ENCODE peak calls at places on chromosomes 7 and 10, in five cellular contexts. E is H9, J is mesenchymal stem cell, S is trophoblast cell, L is H1. P is an unnamed sample.

GRCh38 chr7:116011584-116011983 is 19.0 kb downstream of the TFEC start:
- DNase-seq in S (no peak), L (no peak), E (no peak), J (no peak), P (no peak)

GRCh38 chr10:51171946-51172345 is 97.7 kb downstream of the PRKG1 start:
- DNase-seq in S (no peak), L (no peak), J (peak; percentile 22), E (no peak), P (no peak)

GRCh38 chr7:131538071-131538790 is 18.2 kb downstream of the PODXL start:
- DNase-seq in S (no peak), L (no peak), J (no peak), E (no peak), P (no peak)

GRCh38 chr7:147298611-147299043 is 1182.0 kb downstream of the CNTNAP2 start:
- DNase-seq in L (no peak), J (peak; percentile 1), E (no peak), S (no peak), P (no peak)

GRCh38 chr7:28483868-28484267 is 71.5 kb downstream of the CREB5 start:
- DNase-seq in J (no peak), E (no peak), S (no peak), L (no peak), P (no peak)

GRCh38 chr10:4662576-4663161 is 163.3 kb upstream of the AKR1E2 start:
- DNase-seq in J (peak; percentile 70), E (no peak), L (no peak), S (no peak), P (no peak)

GRCh38 chr7:116271980-116272886 is 61.9 kb downstream of the TES start:
- DNase-seq in L (no peak), E (no peak), J (peak; percentile 95), S (peak; percentile 45), P (no peak)

GRCh38 chr7:99399597-99399996 is 8.8 kb downstream of the PDAP1 start:
- DNase-seq in L (no peak), E (no peak), S (no peak), J (no peak), P (no peak)

GRCh38 chr7:101754432-101755159 is 62.8 kb upstream of the CUX1 start:
- DNase-seq in E (no peak), L (no peak), J (peak; percentile 24), S (no peak), P (no peak)

GRCh38 chr7:134174797-134175261 is 47.7 kb downstream of the LRGUK start:
- DNase-seq in S (peak; percentile 84), L (no peak), E (no peak), J (peak; percentile 85), P (no peak)

GRCh38 chr10:4183761-4184261 is 398.8 kb upstream of the KLF6 start:
- DNase-seq in S (no peak), J (peak; percentile 86), E (no peak), L (no peak), P (no peak)

GRCh38 chr7:128361463-128362441 is at the start of gene PRRT4:
- DNase-seq in J (peak; percentile 17), L (peak; percentile 73), S (no peak), E (no peak), P (no peak)

GRCh38 chr7:22295402-22296264 is 61.3 kb downstream of the RAPGEF5 start:
- DNase-seq in L (no peak), S (no peak), E (no peak), J (no peak), P (no peak)

GRCh38 chr7:48637382-48637781 is 287.0 kb upstream of the CDC14C start:
- DNase-seq in S (no peak), L (no peak), J (no peak), E (no peak), P (no peak)

GRCh38 chr7:70317356-70317755 is 719.1 kb downstream of the AUTS2 start:
- DNase-seq in E (no peak), S (no peak), L (no peak), J (peak; percentile 10), P (no peak)

GRCh38 chr7:83824214-83824613 is 175.3 kb upstream of the SEMA3E start:
- DNase-seq in L (no peak), J (no peak), E (no peak), S (no peak), P (no peak)

GRCh38 chr7:2403718-2404648 is 572 bp downstream of the CHST12 start:
- DNase-seq in S (no peak), L (no peak), J (peak; percentile 64), E (no peak), P (peak; percentile 43)

GRCh38 chr7:105187302-105188169 is 173.5 kb downstream of the KMT2E start:
- DNase-seq in E (no peak), L (no peak), J (peak; percentile 24), S (no peak), P (no peak)

GRCh38 chr10:132479603-132480221 is 57.9 kb upstream of the INPP5A start:
- DNase-seq in L (no peak), S (no peak), J (no peak), E (no peak), P (no peak)

GRCh38 chr10:49594594-49594993 is 15.5 kb upstream of the SLC18A3 start:
- DNase-seq in J (peak; percentile 72), S (peak; percentile 49), E (peak; percentile 66), L (peak; percentile 77), P (no peak)

GRCh38 chr7:81025360-81025759 is 106.5 kb upstream of the SEMA3C start:
- DNase-seq in E (no peak), L (no peak), J (no peak), S (no peak), P (no peak)

GRCh38 chr7:119936876-119937275 is 336.1 kb upstream of the KCND2 start:
- DNase-seq in J (no peak), S (no peak), L (no peak), E (no peak), P (no peak)

GRCh38 chr10:124323145-124323725 is 95.5 kb downstream of the OAT start:
- DNase-seq in J (peak; percentile 66), L (no peak), E (no peak), S (no peak), P (no peak)

GRCh38 chr10:124225468-124226270 is 132.3 kb upstream of the CHST15 start:
- DNase-seq in S (no peak), J (no peak), E (no peak), L (no peak), P (no peak)

GRCh38 chr7:75064291-75064690 is 9.3 kb downstream of the RCC1L start:
- DNase-seq in S (no peak), L (no peak), E (no peak), J (no peak), P (no peak)

GRCh38 chr7:12322287-12322902 is 81.3 kb downstream of the VWDE start:
- DNase-seq in J (peak; percentile 26), E (no peak), S (no peak), L (no peak), P (no peak)

GRCh38 chr10:112223725-112224124 is 40.2 kb upstream of the GPAM start:
- DNase-seq in E (no peak), J (no peak), S (no peak), L (no peak), P (no peak)

GRCh38 chr7:30411173-30411572 is 67.4 kb downstream of the NOD1 start:
- DNase-seq in L (peak; percentile 28), E (no peak), J (no peak), S (no peak), P (no peak)

GRCh38 chr7:11817111-11817710 is 14.8 kb downstream of the THSD7A start:
- DNase-seq in L (no peak), J (no peak), E (no peak), S (no peak), P (no peak)

GRCh38 chr10:79492256-79492655 is 20.1 kb upstream of the EIF5AL1 start:
- DNase-seq in E (no peak), L (peak; percentile 33), J (no peak), S (no peak), P (no peak)

GRCh38 chr10:130338588-130339070 is 202.4 kb downstream of the GLRX3 start:
- DNase-seq in S (no peak), E (no peak), J (no peak), L (no peak), P (no peak)

GRCh38 chr10:81414038-81414437 is 461.0 kb upstream of the NRG3 start:
- DNase-seq in E (peak; percentile 62), S (no peak), J (peak; percentile 32), L (no peak), P (no peak)

DNA sequence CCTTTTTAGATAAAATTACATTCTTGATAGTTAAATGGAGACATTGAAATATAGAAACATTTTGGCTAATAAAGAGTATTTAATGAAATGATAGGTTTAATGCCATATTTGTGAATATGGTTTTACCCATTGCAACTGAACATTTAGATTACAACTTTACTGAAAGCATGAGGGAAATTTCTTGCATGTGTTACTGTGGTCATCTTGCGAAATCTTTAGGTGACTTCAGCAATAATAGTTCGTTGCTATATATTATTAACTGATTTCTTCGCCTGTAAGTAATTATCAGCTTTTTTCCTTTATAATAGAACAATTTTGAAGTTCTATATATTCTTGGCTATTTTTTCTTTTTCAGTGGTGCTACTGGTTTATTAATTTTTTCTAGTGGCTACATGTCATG is 83.2 kb downstream of the MLLT10 start:
- DNase-seq in L (no peak), S (no peak), J (no peak), E (no peak), P (no peak)
- H2BK12ac ChIP-seq in L (no peak overlapping the region), S (no peak overlapping the region), J (no peak overlapping the region), E (no peak overlapping the region), P (no peak overlapping the region)

DNA sequence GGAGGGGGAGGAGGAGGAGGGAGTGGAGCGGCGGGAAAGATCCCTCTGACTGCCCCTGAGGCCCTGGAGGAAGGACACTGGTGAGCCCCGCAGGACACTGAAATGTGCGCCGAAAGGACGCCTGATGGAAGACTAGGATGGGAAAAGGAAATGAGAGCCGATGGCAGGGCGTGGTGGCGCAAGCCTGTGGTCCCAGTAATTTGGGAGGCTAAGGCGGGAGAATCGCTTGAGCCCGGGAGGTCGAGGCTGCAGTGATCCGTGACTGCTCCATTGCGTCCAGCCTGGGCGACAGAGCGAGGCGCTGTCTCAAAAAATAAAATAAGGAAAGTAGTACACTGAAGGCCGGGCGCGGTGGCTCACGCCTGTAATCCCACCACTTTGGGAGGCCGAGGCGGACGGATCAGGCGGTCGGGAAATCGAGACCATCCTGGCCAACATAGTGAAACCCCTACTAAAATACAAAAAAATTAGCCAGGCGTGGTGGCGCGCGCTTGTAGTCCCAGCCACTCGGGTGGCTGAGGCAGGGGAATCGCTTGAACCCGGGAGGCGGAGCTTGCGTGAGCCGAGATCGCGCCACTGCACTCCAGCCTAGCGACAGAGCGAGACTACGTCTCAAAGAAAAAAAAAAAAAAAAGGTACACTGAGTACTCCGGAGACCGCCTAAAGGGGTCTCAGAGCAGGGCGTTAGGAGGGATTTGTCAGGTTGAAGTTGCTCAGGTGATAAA is 561 bp upstream of the HNRNPF start:
- DNase-seq in S (peak; percentile 33), L (no peak), E (no peak), J (no peak), P (no peak)
- H3K14ac ChIP-seq in S (peak overlapping the region; percentile 91), L (no peak overlapping the region), E (peak overlapping the region; percentile 85), J (no peak overlapping the region), P (no peak overlapping the region)

GRCh38 chr10:16870331-16870730 is 53.1 kb upstream of the RSU1 start:
- DNase-seq in J (peak; percentile 67), E (no peak), S (no peak), L (no peak), P (no peak)
- H2AK5ac ChIP-seq in J (no peak overlapping the region), E (no peak overlapping the region), S (no peak overlapping the region), L (no peak overlapping the region), P (no peak overlapping the region)

DNA sequence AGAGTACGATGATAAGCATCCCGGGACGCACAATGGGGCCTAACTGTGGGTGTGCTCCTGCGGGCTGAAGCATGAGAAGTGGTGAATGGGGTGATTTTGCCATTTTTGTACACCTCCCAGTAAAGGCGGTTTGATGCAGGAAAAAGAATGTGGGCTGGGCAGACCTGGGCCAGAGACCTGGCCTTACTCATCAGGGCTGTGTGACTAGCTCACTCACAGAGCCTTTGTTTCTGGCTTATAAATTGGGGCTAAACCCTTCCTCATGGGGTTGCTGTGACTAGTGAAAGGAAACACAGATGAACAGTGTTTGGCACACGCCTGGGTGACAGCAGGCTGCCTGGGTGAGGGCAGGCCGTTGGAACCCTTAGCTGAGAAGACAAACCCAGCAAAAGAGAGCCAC is 18.0 kb downstream of the RRP12 start:
- DNase-seq in S (no peak), J (no peak), E (no peak), L (no peak), P (no peak)
- H2BK12ac ChIP-seq in S (no peak overlapping the region), J (no peak overlapping the region), E (no peak overlapping the region), L (no peak overlapping the region), P (no peak overlapping the region)